ENCODE peak calls at places on chromosomes 16 and 17, in nine cellular contexts. O is heart right ventricle, X is uterus, N is pancreas, K is H1, F is SK-N-SH, A is lower lobe of right lung, C is testis, G is hepatocyte. B is an unnamed sample.

GRCh38 chr17:49316889-49317288 is 45.2 kb downstream of the ZNF652 start:
- DNase-seq in O (no peak), G (no peak), F (no peak), K (no peak), N (no peak), A (no peak), X (no peak), C (no peak), B (no peak)

GRCh38 chr17:2949469-2950044 is 113.8 kb downstream of the OR1D5 start:
- DNase-seq in F (no peak), K (no peak), C (no peak), G (no peak), X (no peak), A (peak; percentile 26), O (peak; percentile 46), N (peak; percentile 80), B (no peak)

GRCh38 chr16:58127634-58128033 is 1.5 kb downstream of the CFAP20 start:
- DNase-seq in A (no peak), X (no peak), K (no peak), C (no peak), G (no peak), N (no peak), O (no peak), F (no peak), B (no peak)

GRCh38 chr16:35207059-35207999 is 1747.9 kb downstream of the TP53TG3F start:
- DNase-seq in O (no peak), X (no peak), A (no peak), N (no peak), C (peak; percentile 90), K (no peak), G (no peak), F (peak; percentile 95), B (peak; percentile 65)

GRCh38 chr17:13601317-13601775 is 383 bp downstream of the HS3ST3A1 start:
- DNase-seq in C (peak; percentile 28), F (peak; percentile 52), K (no peak), X (no peak), G (peak; percentile 45), O (peak; percentile 16), A (no peak), N (no peak), B (peak; percentile 23)

GRCh38 chr17:80877095-80877828 is 114.4 kb upstream of the CHMP6 start:
- DNase-seq in O (no peak), C (no peak), K (no peak), F (no peak), N (no peak), X (no peak), G (no peak), A (peak; percentile 31), B (no peak)

GRCh38 chr16:50372611-50373344 is 4.0 kb upstream of the BRD7 start:
- DNase-seq in N (peak; percentile 14), X (no peak), O (peak; percentile 64), G (peak; percentile 34), C (no peak), F (peak; percentile 58), K (no peak), A (no peak), B (peak; percentile 50)

GRCh38 chr17:6936370-6937028 is 59.4 kb upstream of the ALOX12 start:
- DNase-seq in F (peak; percentile 33), A (no peak), K (no peak), C (no peak), N (no peak), X (peak; percentile 32), G (no peak), O (no peak), B (peak; percentile 13)

GRCh38 chr16:2468725-2469398 is 2.2 kb upstream of the NTN3 start:
- DNase-seq in O (peak; percentile 51), G (no peak), X (no peak), A (no peak), K (no peak), N (no peak), F (peak; percentile 89), C (no peak), B (peak; percentile 87)

GRCh38 chr17:82949984-82950383 is 110.2 kb upstream of the ZNF750 start:
- DNase-seq in K (no peak), G (no peak), F (no peak), N (no peak), C (no peak), A (peak; percentile 12), X (peak; percentile 3), O (no peak), B (no peak)

GRCh38 chr16:53945996-53946395 is 242.0 kb downstream of the FTO start:
- DNase-seq in N (no peak), G (peak; percentile 60), K (no peak), A (no peak), X (no peak), F (peak; percentile 22), C (no peak), O (no peak), B (peak; percentile 18)

GRCh38 chr16:70348991-70349390 is 2.3 kb downstream of the DDX19A start:
- DNase-seq in O (no peak), C (no peak), X (no peak), K (no peak), A (no peak), N (no peak), G (no peak), F (no peak), B (no peak)

GRCh38 chr17:80991645-80992076 is at the start of gene CHMP6:
- DNase-seq in C (peak; percentile 76), G (peak; percentile 89), N (peak; percentile 77), K (no peak), O (peak; percentile 84), A (peak; percentile 89), X (peak; percentile 72), F (peak; percentile 99), B (peak; percentile 79)

GRCh38 chr16:66127459-66128362 is 238.8 kb upstream of the CDH5 start:
- DNase-seq in F (peak; percentile 56), G (no peak), O (peak; percentile 19), C (peak; percentile 38), A (no peak), K (no peak), N (no peak), X (peak; percentile 28), B (peak; percentile 78)

GRCh38 chr16:28193530-28194423 is 18.0 kb downstream of the XPO6 start:
- DNase-seq in G (no peak), A (no peak), O (no peak), C (no peak), K (no peak), X (no peak), N (no peak), F (no peak), B (no peak)

GRCh38 chr16:6149031-6149430 is 1051.4 kb upstream of the EEF2KMT start:
- DNase-seq in F (no peak), G (no peak), N (no peak), A (no peak), K (no peak), O (no peak), C (no peak), X (no peak), B (no peak)

GRCh38 chr16:69319826-69320730 is 8.9 kb downstream of the VPS4A start:
- DNase-seq in X (no peak), F (no peak), A (no peak), G (no peak), O (no peak), C (no peak), K (no peak), N (no peak), B (no peak)

GRCh38 chr17:73165616-73166404 is 1.0 kb downstream of the SSTR2 start:
- DNase-seq in G (no peak), O (no peak), F (peak; percentile 75), K (no peak), C (no peak), A (no peak), N (no peak), X (no peak), B (peak; percentile 58)
- H3K4me3 ChIP-seq in G (peak overlapping the region; percentile 33), O (peak overlapping the region; percentile 61), F (peak overlapping the region; percentile 64), K (peak overlapping the region; percentile 68), C (peak overlapping the region; percentile 53), A (peak overlapping the region; percentile 48), N (no peak overlapping the region), X (peak overlapping the region; percentile 19), B (peak overlapping the region; percentile 79)

GRCh38 chr16:85565796-85566501 is 47.2 kb upstream of the GSE1 start:
- DNase-seq in A (no peak), F (no peak), C (no peak), O (no peak), G (no peak), K (no peak), X (no peak), N (no peak), B (no peak)
- H3K4me1 ChIP-seq in A (peaks cover 97% of the 10 kb centered on the region), F (peaks cover 49% of the 10 kb centered on the region), C (peaks cover 45% of the 10 kb centered on the region), O (peaks cover 30% of the 10 kb centered on the region), G (peaks cover 62% of the 10 kb centered on the region), K (peaks cover 46% of the 10 kb centered on the region), X (no peaks in the 10 kb centered on the region), N (peaks cover 15% of the 10 kb centered on the region), B (peaks cover 15% of the 10 kb centered on the region)

GRCh38 chr16:85913688-85914422 is 14.9 kb downstream of the IRF8 start:
- DNase-seq in N (no peak), O (no peak), C (no peak), A (peak; percentile 74), K (no peak), X (no peak), F (no peak), G (no peak), B (no peak)
- TF ChIP-seq CTCF in N (no peak), O (no peak), C (no peak), A (no peak), K (no peak), X (no peak), F (no peak), G (no peak), B (no peak)

GRCh38 chr17:75631353-75631752 is 1.9 kb upstream of the SMIM5 start:
- DNase-seq in O (no peak), X (no peak), A (peak; percentile 45), C (no peak), G (no peak), N (no peak), K (no peak), F (no peak), B (peak; percentile 4)

GRCh38 chr17:75633484-75634375 is 496 bp downstream of the SMIM5 start:
- DNase-seq in F (peak; percentile 81), N (peak; percentile 92), X (peak; percentile 93), G (peak; percentile 95), O (peak; percentile 88), K (peak; percentile 74), C (peak; percentile 96), A (peak; percentile 91), B (peak; percentile 94)

GRCh38 chr17:75634376-75634740 is 1.1 kb downstream of the SMIM5 start:
- DNase-seq in C (no peak), X (no peak), F (peak; percentile 41), G (no peak), N (no peak), A (peak; percentile 47), K (no peak), O (no peak), B (no peak)

GRCh38 chr17:75632428-75632827 is 806 bp upstream of the SMIM5 start:
- DNase-seq in K (no peak), F (no peak), C (no peak), O (no peak), X (no peak), G (no peak), N (no peak), A (peak; percentile 43), B (no peak)

DNA sequence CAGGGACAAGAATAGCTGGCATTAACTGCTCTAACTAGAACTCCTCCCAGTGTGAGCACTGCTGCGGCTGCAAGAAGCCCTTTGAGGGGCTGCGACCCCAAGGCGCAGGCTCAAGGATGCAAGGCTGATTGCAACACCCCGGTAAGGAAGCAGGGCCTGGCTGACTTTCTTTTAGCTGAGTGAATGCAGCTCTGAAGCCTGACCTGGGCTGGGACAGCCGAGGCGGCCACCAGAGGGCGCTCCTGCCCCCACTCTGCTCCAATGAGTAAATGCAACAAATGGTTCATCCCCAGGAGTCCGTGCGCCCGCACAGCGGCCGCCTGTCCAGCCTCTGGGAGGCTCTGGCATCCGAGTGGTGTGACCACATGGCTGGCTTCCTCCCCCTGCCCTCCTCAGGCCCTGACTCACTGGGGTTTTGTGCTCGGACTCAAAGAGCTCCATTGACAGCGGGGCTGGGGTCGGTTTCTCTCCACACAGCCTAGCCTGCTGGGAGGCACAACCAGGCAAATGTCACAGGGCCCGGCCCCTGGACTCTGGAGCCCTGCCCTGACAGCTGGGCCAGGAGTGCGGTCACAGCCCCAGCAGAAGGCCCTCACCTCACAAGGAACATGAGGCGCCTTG is at the start of gene SMIM5:
- DNase-seq in G (peak; percentile 92), C (peak; percentile 92), O (peak; percentile 91), A (peak; percentile 90), N (peak; percentile 87), X (peak; percentile 88), F (peak; percentile 98), K (peak; percentile 75), B (peak; percentile 90)
- H3K4me3 ChIP-seq in G (no peak within 1 kb of the TSS), C (no peak within 1 kb of the TSS), O (peak within 1 kb of the TSS; percentile 24), A (peak within 1 kb of the TSS; percentile 4), N (no peak within 1 kb of the TSS), X (no peak within 1 kb of the TSS), F (no peak within 1 kb of the TSS), K (no peak within 1 kb of the TSS), B (peak within 1 kb of the TSS; percentile 19)